ENCODE peak calls at places on chromosomes 1 and 21, in nine cellular contexts. D is central memory CD4-positive, alpha-beta T cell; R is amniotic stem cell; T is tibial artery; L is left colon; B is NCI-H774; F is effector CD8-positive, alpha-beta T cell; G is occipital lobe; K is activated CD8-positive, alpha-beta memory T cell treated with anti-CD3 and anti-CD28 coated beads, Interleukin-2, amount 50 U/mL, for 48 hours. J is an unnamed sample.

GRCh38 chr1:30331415-30332065 is 391.8 kb downstream of the MATN1 start:
- DNase-seq in D (no peak), R (no peak), T (no peak), L (no peak), B (no peak), F (no peak), G (no peak), K (peak; percentile 25), J (no peak)

GRCh38 chr21:45297869-45298268 is 10.2 kb upstream of the POFUT2 start:
- DNase-seq in D (no peak), R (no peak), T (no peak), L (no peak), B (no peak), F (no peak), G (no peak), K (peak; percentile 15), J (no peak)

GRCh38 chr1:166089804-166090203 is 77.0 kb downstream of the FAM78B start:
- DNase-seq in D (no peak), R (no peak), T (no peak), L (no peak), B (no peak), F (no peak), G (no peak), K (no peak), J (no peak)

GRCh38 chr1:81414417-81415087 is 386.2 kb upstream of the ADGRL2 start:
- DNase-seq in D (no peak), R (no peak), T (peak; percentile 63), L (peak; percentile 63), B (no peak), F (no peak), G (peak; percentile 29), K (peak; percentile 51), J (no peak)

GRCh38 chr1:116330846-116331245 is 42.2 kb upstream of the ATP1A1 start:
- DNase-seq in D (no peak), R (no peak), T (no peak), L (no peak), B (no peak), F (no peak), G (no peak), K (no peak), J (no peak)

GRCh38 chr1:16617101-16617727 is 3.9 kb upstream of the NBPF1 start:
- DNase-seq in D (no peak), R (no peak), T (no peak), L (no peak), B (no peak), F (no peak), G (no peak), K (peak; percentile 60), J (no peak)

GRCh38 chr1:107124705-107125104 is 16.1 kb upstream of the NTNG1 start:
- DNase-seq in D (no peak), R (no peak), T (no peak), L (no peak), B (no peak), F (no peak), G (no peak), K (no peak), J (no peak)

GRCh38 chr1:32791881-32792280 is 25.3 kb downstream of the YARS1 start:
- DNase-seq in D (no peak), R (no peak), T (no peak), L (no peak), B (no peak), F (no peak), G (no peak), K (no peak), J (no peak)

GRCh38 chr1:224996266-224996665 is 66.8 kb downstream of the DNAH14 start:
- DNase-seq in D (no peak), R (no peak), T (no peak), L (no peak), B (no peak), F (no peak), G (no peak), K (no peak), J (no peak)

GRCh38 chr1:215631489-215631888 is 64.4 kb downstream of the KCTD3 start:
- DNase-seq in D (no peak), R (peak; percentile 14), T (no peak), L (no peak), B (peak; percentile 29), F (no peak), G (no peak), K (no peak), J (no peak)

GRCh38 chr1:210496063-210496462 is 167.4 kb downstream of the HHAT start:
- DNase-seq in D (no peak), R (peak; percentile 46), T (no peak), L (no peak), B (no peak), F (no peak), G (no peak), K (no peak), J (no peak)

GRCh38 chr1:225835752-225836151 is 25.8 kb downstream of the EPHX1 start:
- DNase-seq in D (no peak), R (no peak), T (peak; percentile 72), L (no peak), B (no peak), F (no peak), G (no peak), K (no peak), J (no peak)

GRCh38 chr1:2611034-2611501 is 21.7 kb downstream of the MMEL1 start:
- DNase-seq in D (no peak), R (no peak), T (no peak), L (peak; percentile 81), B (peak; percentile 5), F (no peak), G (no peak), K (no peak), J (no peak)

GRCh38 chr1:114021665-114022099 is 42.4 kb downstream of the OLFML3 start:
- DNase-seq in D (no peak), R (no peak), T (no peak), L (no peak), B (no peak), F (no peak), G (no peak), K (no peak), J (no peak)

GRCh38 chr1:173122958-173123852 is 72.5 kb upstream of the TNFSF18 start:
- DNase-seq in D (no peak), R (peak; percentile 74), T (peak; percentile 78), L (peak; percentile 69), B (no peak), F (no peak), G (peak; percentile 17), K (no peak), J (no peak)

GRCh38 chr1:215277537-215277936 is 195.0 kb downstream of the KCNK2 start:
- DNase-seq in D (no peak), R (no peak), T (no peak), L (no peak), B (no peak), F (no peak), G (no peak), K (no peak), J (no peak)

GRCh38 chr21:17590443-17590842 is 22.3 kb downstream of the BTG3 start:
- DNase-seq in D (no peak), R (no peak), T (no peak), L (no peak), B (no peak), F (no peak), G (no peak), K (no peak), J (no peak)

GRCh38 chr1:40014812-40015594 is 25.5 kb upstream of the CAP1 start:
- DNase-seq in D (no peak), R (peak; percentile 78), T (no peak), L (no peak), B (no peak), F (no peak), G (no peak), K (no peak), J (no peak)

GRCh38 chr21:43279578-43279894 is 110.7 kb downstream of the CRYAA start:
- DNase-seq in D (no peak), R (no peak), T (no peak), L (no peak), B (no peak), F (no peak), G (no peak), K (no peak), J (no peak)

J was measured in thoracic aorta.